ENCODE peak calls at places on chromosomes 1 and 21, in nine cellular contexts. B, R, T, O, I, N, C, X and F are unnamed samples.

GRCh38 chr1:158169105-158169504 is 11.6 kb upstream of the CD1D start:
- DNase-seq in O (no peak), C (no peak), N (no peak), X (no peak), T (no peak), R (no peak), I (no peak), B (no peak), F (no peak)

GRCh38 chr1:109840011-109840629 is 70.5 kb upstream of the CSF1 start:
- DNase-seq in O (no peak), C (no peak), I (peak; percentile 85), B (no peak), T (no peak), R (no peak), X (no peak), N (no peak), F (no peak)

GRCh38 chr1:229344139-229344538 is 1.3 kb upstream of the CCSAP start:
- DNase-seq in I (no peak), T (no peak), N (no peak), B (no peak), X (no peak), R (no peak), C (no peak), O (no peak), F (no peak)

GRCh38 chr1:201708085-201708512 is 120.9 kb upstream of the IPO9 start:
- DNase-seq in R (no peak), T (peak; percentile 66), O (peak; percentile 57), X (peak; percentile 32), N (no peak), B (no peak), I (peak; percentile 77), C (peak; percentile 57), F (peak; percentile 35)

GRCh38 chr1:203807211-203807610 is 11.8 kb downstream of the ZBED6 start:
- DNase-seq in O (no peak), T (peak; percentile 36), C (no peak), R (no peak), N (no peak), I (peak; percentile 25), B (no peak), X (no peak), F (no peak)

GRCh38 chr1:156236164-156236563 is 5.8 kb upstream of the BGLAP start:
- DNase-seq in C (no peak), T (no peak), N (no peak), O (no peak), B (no peak), R (no peak), I (no peak), X (no peak), F (no peak)

GRCh38 chr1:100950776-100951175 is 54.9 kb downstream of the SLC30A7 start:
- DNase-seq in C (no peak), X (no peak), O (no peak), N (no peak), I (peak; percentile 28), R (no peak), B (no peak), T (peak; percentile 4), F (no peak)

GRCh38 chr1:155940993-155941844 is at the start of gene RXFP4:
- DNase-seq in O (no peak), C (no peak), B (no peak), R (no peak), T (no peak), I (no peak), X (peak; percentile 63), N (no peak), F (no peak)

GRCh38 chr21:43884012-43884860 is 19.2 kb downstream of the AGPAT3 start:
- DNase-seq in C (no peak), N (no peak), X (peak; percentile 20), R (no peak), T (no peak), I (peak; percentile 62), O (no peak), B (no peak), F (peak; percentile 98)

GRCh38 chr1:185768371-185768770 is 34.2 kb downstream of the HMCN1 start:
- DNase-seq in X (no peak), I (no peak), B (no peak), O (no peak), C (no peak), T (no peak), N (no peak), R (no peak), F (no peak)

GRCh38 chr1:8739377-8739776 is 78.1 kb downstream of the RERE start:
- DNase-seq in X (peak; percentile 32), C (no peak), R (no peak), T (no peak), I (no peak), B (no peak), O (no peak), N (no peak), F (no peak)

GRCh38 chr1:228349701-228350171 is 56.9 kb downstream of the TRIM11 start:
- DNase-seq in C (no peak), B (peak; percentile 70), O (peak; percentile 53), T (no peak), N (peak; percentile 7), X (no peak), I (no peak), R (no peak), F (no peak)

GRCh38 chr1:4603317-4604110 is 50.9 kb upstream of the AJAP1 start:
- DNase-seq in O (peak; percentile 35), T (no peak), I (no peak), N (no peak), C (peak; percentile 37), B (no peak), X (peak; percentile 13), R (no peak), F (peak; percentile 40)

GRCh38 chr1:70990460-70991253 is 57.0 kb downstream of the PTGER3 start:
- DNase-seq in N (no peak), C (no peak), I (no peak), B (no peak), O (no peak), R (no peak), T (no peak), X (no peak), F (no peak)